ENCODE peak calls at places on chromosomes 13 and 19, in ten cellular contexts. P is AG04449; C is midbrain; R is NCI-H2081; I is myocyte; U is nucleus accumbens; N is RPMI7951; B is esophagus squamous epithelium; M is foreskin fibroblast; E is activated CD4-positive, alpha-beta T cell treated with anti-CD3 and anti-CD28 coated beads for 48 hours. F is an unnamed sample.

GRCh38 chr19:16085115-16085514 is 8.8 kb downstream of the TPM4 start:
- DNase-seq in E (peak; percentile 39), M (peak; percentile 71), B (no peak), C (no peak), N (no peak), U (no peak), I (no peak), P (no peak), R (no peak), F (no peak)

GRCh38 chr13:105956891-105957290 is 578.6 kb downstream of the EFNB2 start:
- DNase-seq in I (no peak), C (no peak), E (no peak), U (no peak), R (no peak), N (peak; percentile 40), B (no peak), P (no peak), M (no peak), F (no peak)

GRCh38 chr13:113934576-113934975 is 39.3 kb downstream of the C13orf46 start:
- DNase-seq in B (no peak), I (no peak), E (no peak), N (no peak), R (no peak), U (no peak), C (no peak), M (no peak), P (no peak), F (no peak)

GRCh38 chr13:78147905-78148304 is 229.3 kb upstream of the EDNRB start:
- DNase-seq in M (peak; percentile 57), R (no peak), B (no peak), P (no peak), N (peak; percentile 55), E (no peak), U (no peak), C (no peak), I (peak; percentile 40), F (no peak)

GRCh38 chr13:43232144-43232840 is 208.9 kb downstream of the DNAJC15 start:
- DNase-seq in N (peak; percentile 43), I (no peak), E (no peak), B (no peak), C (no peak), P (no peak), R (no peak), M (peak; percentile 77), U (no peak), F (no peak)

GRCh38 chr19:56136362-56136761 is 4.7 kb upstream of the ZNF444 start:
- DNase-seq in P (no peak), U (no peak), B (no peak), C (no peak), M (no peak), N (no peak), I (no peak), R (no peak), E (no peak), F (no peak)

GRCh38 chr13:109330941-109331340 is 455.4 kb downstream of the IRS2 start:
- DNase-seq in B (no peak), P (no peak), R (no peak), I (no peak), M (peak; percentile 81), C (no peak), N (no peak), U (no peak), E (no peak), F (no peak)

GRCh38 chr13:91105270-91105669 is 242.2 kb upstream of the MIR17HG start:
- DNase-seq in B (no peak), C (no peak), E (no peak), N (no peak), P (no peak), U (no peak), M (no peak), I (no peak), R (no peak), F (no peak)

GRCh38 chr13:84760956-84761355 is 878.7 kb upstream of the SLITRK1 start:
- DNase-seq in P (no peak), N (no peak), B (no peak), R (no peak), I (no peak), U (no peak), M (no peak), E (no peak), C (no peak), F (no peak)

GRCh38 chr19:3285647-3286176 is 61.3 kb downstream of the CELF5 start:
- DNase-seq in P (no peak), U (no peak), E (no peak), B (no peak), N (no peak), I (no peak), C (no peak), M (peak; percentile 51), R (no peak), F (no peak)

GRCh38 chr13:45411631-45412030 is 6.5 kb downstream of the SLC25A30 start:
- DNase-seq in U (no peak), R (no peak), I (no peak), M (no peak), N (no peak), P (no peak), C (no peak), E (no peak), B (no peak), F (no peak)

GRCh38 chr13:103371271-103371670 is 305.1 kb upstream of the SLC10A2 start:
- DNase-seq in N (no peak), I (peak; percentile 33), M (peak; percentile 4), B (no peak), P (no peak), U (no peak), E (no peak), C (no peak), R (no peak), F (no peak)

GRCh38 chr13:28658539-28658795 is 463 bp upstream of the POMP start:
- DNase-seq in U (no peak), N (no peak), M (no peak), C (no peak), P (no peak), I (no peak), R (no peak), E (no peak), B (no peak), F (no peak)

GRCh38 chr19:46610851-46611770 is 10.0 kb downstream of the CALM3 start:
- DNase-seq in E (peak; percentile 31), M (peak; percentile 42), I (peak; percentile 62), R (no peak), N (peak; percentile 78), C (no peak), U (no peak), B (no peak), P (no peak), F (no peak)

GRCh38 chr19:4519521-4520277 is 1.4 kb upstream of the PLIN4 start:
- DNase-seq in E (no peak), N (peak; percentile 29), I (no peak), R (peak; percentile 5), M (no peak), C (peak; percentile 27), U (no peak), B (no peak), P (no peak), F (no peak)

GRCh38 chr13:111549464-111549863 is 229.0 kb downstream of the TEX29 start:
- DNase-seq in U (no peak), M (no peak), P (no peak), I (no peak), C (no peak), E (no peak), N (no peak), B (no peak), R (no peak), F (no peak)

GRCh38 chr19:412356-413355 is 3.7 kb upstream of the C2CD4C start:
- DNase-seq in U (no peak), I (no peak), E (no peak), B (no peak), M (peak; percentile 14), P (no peak), R (no peak), N (no peak), C (no peak), F (no peak)

GRCh38 chr19:35963514-35963913 is 27.3 kb downstream of the LRFN3 start:
- DNase-seq in I (peak; percentile 74), U (no peak), E (peak; percentile 68), B (no peak), C (peak; percentile 3), M (peak; percentile 85), N (peak; percentile 62), P (no peak), R (no peak), F (peak; percentile 35)

GRCh38 chr19:2288743-2289713 is 7.1 kb upstream of the PEAK3 start:
- DNase-seq in E (no peak), I (no peak), N (no peak), R (no peak), M (no peak), U (no peak), C (no peak), P (no peak), B (no peak), F (no peak)

GRCh38 chr13:21218351-21219043 is 42.0 kb downstream of the MRPL57 start:
- DNase-seq in N (peak; percentile 12), R (no peak), U (no peak), C (no peak), B (no peak), M (no peak), I (peak; percentile 75), E (no peak), P (no peak), F (peak; percentile 33)

GRCh38 chr13:90538063-90538462 is 809.4 kb upstream of the MIR17HG start:
- DNase-seq in I (no peak), N (no peak), P (no peak), E (no peak), U (no peak), M (no peak), C (no peak), B (no peak), R (no peak), F (no peak)

GRCh38 chr19:45363861-45364459 is 6.4 kb downstream of the ERCC2 start:
- DNase-seq in E (no peak), U (no peak), M (no peak), B (no peak), N (no peak), R (no peak), C (no peak), P (no peak), I (no peak), F (no peak)

GRCh38 chr13:43265028-43265427 is 241.6 kb downstream of the DNAJC15 start:
- DNase-seq in C (no peak), R (no peak), P (no peak), B (no peak), M (no peak), U (no peak), N (no peak), E (no peak), I (no peak), F (no peak)

GRCh38 chr19:30686252-30686762 is 314.1 kb downstream of the ZNF536 start:
- DNase-seq in P (no peak), B (no peak), I (peak; percentile 14), E (no peak), U (no peak), C (no peak), N (peak; percentile 21), R (no peak), M (peak; percentile 41), F (no peak)

F was measured in activated T-helper 2 cell treated with anti-CD3 and anti-CD28 coated beads, Interferon-gamma antibody, Interleukin-2, Interleukin-4, amounts not matched to agents 10 μg/mL and 5 μg/mL and 100 μg/mL, durations not matched to agents 14 hours and 24 hours and 36 hours.